ENCODE peak calls at places on chromosomes 11 and 22, in five cellular contexts. K is IMR-90, U is MM.1S, D is tibial nerve, H is heart left ventricle. P is an unnamed sample.

GRCh38 chr22:47292546-47293320 is 530.3 kb downstream of the TBC1D22A start:
- DNase-seq in D (no peak), K (no peak), U (no peak), H (no peak), P (no peak)

GRCh38 chr22:34403667-34404066 is 483.4 kb upstream of the LARGE1 start:
- DNase-seq in D (no peak), K (no peak), H (no peak), U (no peak), P (no peak)

GRCh38 chr11:6617315-6617781 is 1.9 kb downstream of the TPP1 start:
- DNase-seq in K (no peak), U (no peak), H (no peak), D (no peak), P (no peak)

GRCh38 chr11:17979770-17980371 is 33.0 kb downstream of the SERGEF start:
- DNase-seq in H (no peak), U (peak), D (peak), K (peak), P (no peak)

GRCh38 chr11:3955299-3955665 is 99.8 kb downstream of the STIM1 start:
- DNase-seq in U (no peak), H (no peak), D (no peak), K (no peak), P (no peak)

GRCh38 chr11:75344186-75344585 is 7.3 kb downstream of the ARRB1 start:
- DNase-seq in K (no peak), D (no peak), H (peak), U (no peak), P (no peak)

GRCh38 chr22:36419177-36419911 is 31.6 kb upstream of the MYH9 start:
- DNase-seq in U (peak), D (peak), K (peak), H (peak), P (peak)

GRCh38 chr11:23585700-23586099 is 725.4 kb upstream of the CCDC179 start:
- DNase-seq in U (no peak), H (no peak), D (no peak), K (no peak), P (no peak)

GRCh38 chr11:64833198-64833502 is 11.3 kb downstream of the CDC42BPG start:
- DNase-seq in U (no peak), D (no peak), H (no peak), K (no peak), P (no peak)

GRCh38 chr22:37659897-37660708 is 1.6 kb downstream of the PDXP start:
- DNase-seq in K (no peak), H (no peak), D (no peak), U (no peak), P (no peak)

GRCh38 chr22:41310336-41310735 is 9.0 kb downstream of the ZC3H7B start:
- DNase-seq in H (no peak), U (no peak), D (no peak), K (no peak), P (no peak)

GRCh38 chr22:45511847-45512261 is 9.2 kb downstream of the FBLN1 start:
- DNase-seq in U (no peak), K (peak), H (peak), D (peak), P (peak)

GRCh38 chr11:123206671-123207421 is 11.8 kb upstream of the CLMP start:
- DNase-seq in K (peak), D (no peak), U (no peak), H (no peak), P (no peak)

GRCh38 chr22:48765595-48765994 is 1062.1 kb downstream of the BRD1 start:
- DNase-seq in H (no peak), D (no peak), K (no peak), U (no peak), P (no peak)

GRCh38 chr11:102669664-102670063 is 35.9 kb downstream of the MMP27 start:
- DNase-seq in U (peak), D (no peak), K (peak), H (no peak), P (no peak)

GRCh38 chr11:76892305-76892704 is 31.6 kb downstream of the ACER3 start:
- DNase-seq in D (no peak), H (no peak), U (no peak), K (no peak), P (no peak)

DNA sequence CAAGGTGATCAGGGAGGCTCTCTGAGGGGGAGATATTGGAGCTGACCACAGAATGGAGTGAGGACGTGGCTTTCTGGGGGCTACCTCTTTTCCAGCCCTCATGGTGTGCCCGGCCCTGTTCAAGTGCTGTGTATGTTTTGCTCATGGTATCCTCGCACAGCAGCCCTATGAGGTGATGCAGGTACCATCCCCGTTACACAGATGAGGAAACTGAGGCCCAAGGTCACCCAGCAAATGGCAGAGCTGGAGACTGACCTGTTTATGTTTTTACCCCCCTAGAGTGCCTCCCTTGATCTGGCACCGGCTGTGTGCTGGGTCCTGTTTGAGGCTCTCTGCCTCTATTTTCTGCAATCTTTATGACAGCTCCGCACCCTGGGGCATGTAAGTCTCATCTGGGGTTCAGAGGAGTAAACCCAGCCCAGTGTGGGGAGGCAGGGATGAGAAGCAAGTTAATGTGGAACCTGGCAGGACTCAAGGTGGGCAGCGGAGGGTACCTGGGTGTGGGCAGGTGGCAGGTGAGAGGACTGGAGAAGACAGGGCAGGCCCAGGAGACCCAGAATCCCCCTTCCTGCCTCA is 20.8 kb downstream of the SGSM1 start:
- DNase-seq in H (no peak), U (no peak), K (no peak), D (no peak), P (no peak)
- H3K4me3 ChIP-seq in H (no peak), U (no peak), K (no peak), D (no peak), P (no peak)

DNA sequence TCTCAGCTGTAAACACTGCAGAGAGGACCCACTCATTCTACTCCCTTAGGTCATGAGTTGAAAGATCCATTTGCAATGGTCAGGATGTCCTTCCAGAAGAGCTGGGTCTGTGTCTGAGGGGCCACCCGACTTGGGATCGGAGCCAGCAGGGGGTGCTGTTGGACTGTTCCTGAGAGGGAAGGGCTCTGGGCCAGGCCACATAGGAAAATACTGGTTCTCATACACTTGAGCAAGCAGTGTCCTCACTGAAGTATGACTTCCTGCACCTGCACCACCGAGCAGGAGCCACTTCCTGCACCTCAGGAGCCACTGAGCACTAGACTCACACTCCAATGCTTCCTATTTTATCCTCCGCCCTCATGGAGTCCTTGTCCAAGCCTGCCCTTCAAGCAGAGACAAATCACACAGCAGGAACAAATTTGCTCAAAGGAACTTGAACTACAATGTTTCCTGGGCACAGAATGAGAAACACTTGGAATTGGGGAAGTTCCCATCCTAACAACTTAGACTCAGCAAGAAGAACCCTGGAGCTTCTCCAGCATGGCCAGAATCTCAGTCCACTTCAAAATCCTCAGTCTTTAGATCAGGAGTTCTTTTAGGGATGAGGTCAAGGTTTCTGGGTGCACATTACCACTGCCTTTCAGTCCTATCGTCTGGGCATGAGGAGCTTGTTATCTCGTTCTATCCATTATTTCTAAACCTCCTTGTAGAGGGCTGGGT is 36.6 kb upstream of the VPREB1 start:
- DNase-seq in D (peak), K (peak), H (peak), U (peak), P (peak)
- TF ChIP-seq CTCF in D (peak), K (peak), H (peak), U (peak), P (peak)

GRCh38 chr11:225734-226453 is 10.2 kb downstream of the SIRT3 start:
- DNase-seq in K (peak), H (no peak), U (no peak), D (no peak), P (no peak)

GRCh38 chr11:223026-223789 is 12.9 kb downstream of the SIRT3 start:
- DNase-seq in H (no peak), D (no peak), K (peak), U (no peak), P (no peak)

GRCh38 chr11:221998-222789 is 13.9 kb downstream of the SIRT3 start:
- DNase-seq in D (no peak), U (no peak), K (no peak), H (no peak), P (no peak)

GRCh38 chr11:224424-224823 is 11.7 kb downstream of the SIRT3 start:
- DNase-seq in K (no peak), H (no peak), U (no peak), D (no peak), P (no peak)

DNA sequence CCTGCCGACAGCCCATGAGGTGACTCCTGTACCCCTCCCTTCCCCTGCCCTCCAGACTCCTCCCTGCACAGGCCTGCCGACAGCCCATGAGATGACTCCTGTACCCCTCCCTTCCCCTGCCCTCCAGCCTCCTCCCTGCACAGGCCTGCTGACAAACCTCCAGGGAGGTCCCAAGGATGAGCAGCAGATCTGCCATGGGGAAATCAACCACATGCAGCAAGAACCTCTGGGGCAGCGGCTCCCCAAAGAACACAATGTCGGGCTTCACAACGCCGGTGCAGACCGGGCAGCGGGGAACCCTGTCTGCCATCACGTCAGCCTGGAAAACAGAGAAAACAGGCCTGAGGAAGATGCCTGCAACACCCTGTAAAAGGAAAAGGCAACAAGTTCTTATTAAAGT is 12.2 kb downstream of the SIRT3 start:
- DNase-seq in H (no peak), K (no peak), U (no peak), D (no peak), P (no peak)
- H3K4me3 ChIP-seq in H (no peak), K (no peak), U (no peak), D (no peak), P (no peak)

DNA sequence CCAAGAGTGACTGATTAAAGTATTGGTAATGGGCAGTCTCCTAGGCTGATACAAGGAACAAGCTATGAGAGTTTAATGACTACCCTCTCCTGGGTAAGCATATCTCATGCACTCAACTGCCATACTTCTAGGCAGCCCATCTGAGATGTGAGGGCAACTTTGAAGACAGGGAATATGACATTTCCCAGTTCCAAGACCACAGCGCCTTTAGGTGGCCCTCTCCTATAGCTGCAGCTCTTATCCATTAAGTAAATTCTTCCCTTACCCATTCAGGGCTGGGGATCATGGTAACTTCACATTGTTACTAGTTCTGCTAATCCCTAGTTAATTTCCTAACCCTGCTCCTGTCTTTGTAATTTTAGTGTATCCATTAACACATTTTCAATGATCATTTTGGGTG is 157.3 kb upstream of the CTSC start:
- DNase-seq in H (no peak), U (no peak), D (no peak), K (no peak), P (no peak)
- TF ChIP-seq CTCF in H (no peak), U (no peak), D (no peak), K (no peak), P (no peak)

DNA sequence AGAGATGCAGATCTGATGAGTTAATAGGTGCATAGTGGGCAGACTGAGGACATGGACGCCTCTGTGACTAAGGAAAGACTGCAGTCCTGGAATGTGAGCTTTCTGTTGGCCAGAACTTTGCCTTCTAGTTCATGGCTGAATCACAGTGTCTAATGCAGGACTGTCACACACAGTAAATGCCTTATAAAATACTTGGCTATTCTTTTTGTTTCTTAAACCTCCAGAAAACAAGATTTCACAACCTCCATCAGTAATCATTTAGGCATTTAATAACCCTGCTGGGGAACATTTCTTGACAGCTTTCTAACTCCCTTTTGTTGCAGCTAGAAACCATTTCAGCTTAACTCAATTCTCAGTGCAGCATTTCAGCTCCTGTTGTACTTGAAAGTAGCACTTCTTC is 335.8 kb upstream of the DDI1 start:
- DNase-seq in K (peak), H (no peak), D (no peak), U (no peak), P (no peak)
- H3K4me3 ChIP-seq in K (no peak), H (no peak), D (no peak), U (no peak), P (no peak)